ENCODE peak calls at places on chromosomes 6 and 20, in seven cellular contexts. I, G, E, A, D, C and Y are unnamed samples.
A peak's percentile ranks its signal among the peaks of the same experiment; 100 is the strongest.

GRCh38 chr20:44196278-44196677 is 9.3 kb upstream of the JPH2 start:
- DNase-seq in I (no peak), G (no peak), E (no peak), A (no peak), D (no peak), C (no peak), Y (no peak)

GRCh38 chr6:87391334-87391733 is 16.4 kb upstream of the CFAP206 start:
- DNase-seq in I (no peak), G (no peak), E (peak; percentile 52), A (no peak), D (no peak), C (peak; percentile 36), Y (no peak)

GRCh38 chr6:72218125-72218524 is 331.8 kb downstream of the RIMS1 start:
- DNase-seq in I (no peak), G (no peak), E (peak; percentile 17), A (no peak), D (no peak), C (peak; percentile 32), Y (no peak)

GRCh38 chr6:6503186-6503585 is 85.3 kb upstream of the LY86 start:
- DNase-seq in I (no peak), G (no peak), E (no peak), A (no peak), D (no peak), C (no peak), Y (no peak)

GRCh38 chr6:166156942-166157341 is 10.7 kb downstream of the TBXT start:
- DNase-seq in I (no peak), G (no peak), E (peak; percentile 6), A (no peak), D (no peak), C (no peak), Y (no peak)

GRCh38 chr6:143501851-143502250 is 9.7 kb downstream of the FUCA2 start:
- DNase-seq in I (no peak), G (no peak), E (no peak), A (no peak), D (no peak), C (no peak), Y (no peak)

GRCh38 chr6:124961468-124961783 is 811 bp upstream of the RNF217 start:
- DNase-seq in I (no peak), G (no peak), E (no peak), A (no peak), D (no peak), C (no peak), Y (no peak)

GRCh38 chr6:25103603-25104002 is 167.8 kb upstream of the RIPOR2 start:
- DNase-seq in I (no peak), G (no peak), E (no peak), A (no peak), D (no peak), C (no peak), Y (no peak)

GRCh38 chr6:13725570-13725969 is 13.9 kb upstream of the RANBP9 start:
- DNase-seq in I (no peak), G (no peak), E (no peak), A (no peak), D (no peak), C (no peak), Y (no peak)

GRCh38 chr6:150966786-150967185 is 101.3 kb downstream of the MTHFD1L start:
- DNase-seq in I (no peak), G (no peak), E (no peak), A (no peak), D (no peak), C (no peak), Y (no peak)

GRCh38 chr20:51541189-51542032 is 1.1 kb downstream of the NFATC2 start:
- DNase-seq in I (peak; percentile 62), G (peak; percentile 82), E (peak; percentile 87), A (peak; percentile 89), D (peak; percentile 67), C (peak; percentile 85), Y (peak; percentile 64)

GRCh38 chr6:16748028-16748319 is 13.3 kb downstream of the ATXN1 start:
- DNase-seq in I (no peak), G (no peak), E (no peak), A (no peak), D (no peak), C (no peak), Y (no peak)

GRCh38 chr6:127547215-127547614 is 28.1 kb upstream of the MTCL3 start:
- DNase-seq in I (no peak), G (no peak), E (no peak), A (no peak), D (no peak), C (no peak), Y (no peak)

GRCh38 chr6:3468585-3468984 is 11.7 kb upstream of the SLC22A23 start:
- DNase-seq in I (no peak), G (no peak), E (no peak), A (no peak), D (no peak), C (no peak), Y (no peak)

GRCh38 chr6:18997375-18997826 is 610.3 kb downstream of the RNF144B start:
- DNase-seq in I (no peak), G (no peak), E (peak; percentile 58), A (no peak), D (no peak), C (peak; percentile 7), Y (no peak)

GRCh38 chr6:39114707-39115599 is at the start of gene SAYSD1:
- DNase-seq in I (peak; percentile 72), G (peak; percentile 90), E (peak; percentile 89), A (peak; percentile 99), D (peak; percentile 91), C (peak; percentile 92), Y (peak; percentile 90)
- TF ChIP-seq POLR2A in I (peak; percentile 68), G (peak; percentile 79), E (peak; percentile 80), A (peak; percentile 39), D (peak; percentile 63), C (peak; percentile 59), Y (peak; percentile 71)

GRCh38 chr6:167515873-167516507 is 191.1 kb downstream of the TTLL2 start:
- DNase-seq in I (no peak), G (no peak), E (no peak), A (no peak), D (no peak), C (no peak), Y (no peak)

GRCh38 chr6:167514524-167514923 is 189.6 kb downstream of the TTLL2 start:
- DNase-seq in I (no peak), G (no peak), E (no peak), A (no peak), D (no peak), C (no peak), Y (no peak)

GRCh38 chr6:167510648-167511047 is 185.8 kb downstream of the TTLL2 start:
- DNase-seq in I (no peak), G (no peak), E (no peak), A (no peak), D (no peak), C (no peak), Y (no peak)

GRCh38 chr6:167513763-167514162 is 188.9 kb downstream of the TTLL2 start:
- DNase-seq in I (no peak), G (no peak), E (no peak), A (no peak), D (no peak), C (no peak), Y (no peak)

DNA sequence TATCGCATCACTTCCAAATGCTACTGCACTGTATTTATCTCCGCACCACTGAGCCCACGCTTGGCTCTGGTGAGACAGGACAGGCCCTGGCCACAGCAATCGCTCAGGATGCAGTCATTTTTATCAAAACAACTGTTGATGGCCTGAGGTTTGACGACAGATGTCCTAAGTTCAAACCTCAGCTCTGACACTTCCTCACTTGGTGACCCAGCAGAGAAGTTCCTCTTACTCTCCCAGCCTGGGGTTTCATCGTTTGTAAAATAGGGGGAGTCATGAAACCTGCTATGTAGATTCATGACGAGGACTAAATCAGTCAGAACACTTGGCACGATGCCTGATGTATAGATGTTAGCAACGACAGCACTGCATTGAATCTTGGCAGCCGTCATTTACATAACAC is 188.0 kb downstream of the TTLL2 start:
- DNase-seq in I (no peak), G (no peak), E (no peak), A (no peak), D (no peak), C (no peak), Y (no peak)
- H3K9me3 ChIP-seq in I (no peaks in the 10 kb centered on the region), G (no peaks in the 10 kb centered on the region), E (no peaks in the 10 kb centered on the region), A (no peaks in the 10 kb centered on the region), D (no peaks in the 10 kb centered on the region), C (no peaks in the 10 kb centered on the region), Y (no peaks in the 10 kb centered on the region)

GRCh38 chr6:139153876-139154275 is 19.0 kb downstream of the HECA start:
- DNase-seq in I (no peak), G (no peak), E (no peak), A (no peak), D (no peak), C (no peak), Y (no peak)

GRCh38 chr6:139152088-139152891 is 17.4 kb downstream of the HECA start:
- DNase-seq in I (no peak), G (no peak), E (no peak), A (no peak), D (no peak), C (peak; percentile 21), Y (no peak)

GRCh38 chr6:139150915-139151314 is 16.0 kb downstream of the HECA start:
- DNase-seq in I (no peak), G (no peak), E (no peak), A (no peak), D (no peak), C (no peak), Y (no peak)

GRCh38 chr6:139151425-139152087 is 16.7 kb downstream of the HECA start:
- DNase-seq in I (no peak), G (no peak), E (no peak), A (no peak), D (no peak), C (no peak), Y (no peak)

GRCh38 chr6:139152892-139153271 is 18.0 kb downstream of the HECA start:
- DNase-seq in I (no peak), G (no peak), E (no peak), A (no peak), D (no peak), C (no peak), Y (no peak)
- TF ChIP-seq POLR2A in I (no peak), G (no peak), E (no peak), A (no peak), D (no peak), C (no peak), Y (no peak)

GRCh38 chr6:169020821-169021220 is 232.8 kb downstream of the THBS2 start:
- DNase-seq in I (no peak), G (no peak), E (no peak), A (no peak), D (no peak), C (no peak), Y (no peak)

GRCh38 chr6:169019727-169020491 is 233.7 kb downstream of the THBS2 start:
- DNase-seq in I (no peak), G (no peak), E (peak; percentile 28), A (no peak), D (no peak), C (no peak), Y (no peak)

GRCh38 chr6:169019111-169019510 is 234.5 kb downstream of the THBS2 start:
- DNase-seq in I (no peak), G (no peak), E (no peak), A (no peak), D (no peak), C (no peak), Y (no peak)

GRCh38 chr6:169014681-169015080 is 239.0 kb downstream of the THBS2 start:
- DNase-seq in I (no peak), G (no peak), E (no peak), A (no peak), D (no peak), C (no peak), Y (no peak)

DNA sequence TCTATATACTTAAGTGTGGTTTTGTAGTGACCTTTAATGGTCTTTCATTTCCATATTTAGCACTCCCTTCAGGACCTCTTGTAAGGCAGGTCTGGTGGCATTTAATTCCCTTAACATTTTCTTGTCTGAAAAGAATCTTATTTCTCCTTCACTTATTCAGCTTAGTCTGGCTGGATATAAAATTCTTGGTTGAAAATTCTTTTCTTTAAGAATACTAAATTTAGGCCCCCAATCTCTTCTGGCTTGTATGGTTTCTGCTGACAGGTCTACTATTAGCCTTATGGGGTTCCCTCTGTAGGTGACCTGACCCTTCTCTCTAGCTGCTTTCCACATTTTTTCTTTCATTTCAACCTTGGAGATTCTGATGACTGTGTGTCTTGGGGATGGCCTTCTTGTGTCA is 236.9 kb downstream of the THBS2 start:
- DNase-seq in I (no peak), G (no peak), E (no peak), A (no peak), D (no peak), C (no peak), Y (no peak)
- H3K9me3 ChIP-seq in I (no peaks in the 10 kb centered on the region), G (no peaks in the 10 kb centered on the region), E (peaks cover 12% of the 10 kb centered on the region), A (peaks cover 7% of the 10 kb centered on the region), D (no peaks in the 10 kb centered on the region), C (no peaks in the 10 kb centered on the region), Y (no peaks in the 10 kb centered on the region)